ENCODE peak calls at places on chromosomes 12 and 14, in ten cellular contexts. One of them, this sample, is unnamed.

GRCh38 chr12:75705749-75706719 is 194.6 kb upstream of the KRR1 start:
- DNase-seq in activated CD8-positive, alpha-beta memory T cell treated with anti-CD3 and anti-CD28 coated beads for 24 hours: no peak
- DNase-seq in NCI-H774: no peak
- DNase-seq in K562: peak
- DNase-seq in breast epithelium: no peak
- DNase-seq in A549: no peak
- DNase-seq in GDM1: no peak
- DNase-seq in pancreas: no peak
- DNase-seq in SJSA1: peak
- DNase-seq in iPS DF 19.7: no peak
- DNase-seq in this sample: no peak

GRCh38 chr12:62631531-62632520 is 165.2 kb downstream of the MON2 start:
- DNase-seq in activated CD8-positive, alpha-beta memory T cell treated with anti-CD3 and anti-CD28 coated beads for 24 hours: peak
- DNase-seq in NCI-H774: peak
- DNase-seq in K562: no peak
- DNase-seq in breast epithelium: peak
- DNase-seq in A549: peak
- DNase-seq in GDM1: no peak
- DNase-seq in pancreas: peak
- DNase-seq in SJSA1: peak
- DNase-seq in iPS DF 19.7: no peak
- DNase-seq in this sample: peak

GRCh38 chr14:24595046-24595808 is 14.3 kb downstream of the GZMH start:
- DNase-seq in activated CD8-positive, alpha-beta memory T cell treated with anti-CD3 and anti-CD28 coated beads for 24 hours: no peak
- DNase-seq in NCI-H774: no peak
- DNase-seq in K562: no peak
- DNase-seq in breast epithelium: no peak
- DNase-seq in A549: no peak
- DNase-seq in GDM1: no peak
- DNase-seq in pancreas: no peak
- DNase-seq in SJSA1: no peak
- DNase-seq in iPS DF 19.7: no peak
- DNase-seq in this sample: no peak

GRCh38 chr12:1918081-1918874 is at the start of gene CACNA2D4:
- DNase-seq in activated CD8-positive, alpha-beta memory T cell treated with anti-CD3 and anti-CD28 coated beads for 24 hours: peak
- DNase-seq in NCI-H774: no peak
- DNase-seq in K562: no peak
- DNase-seq in breast epithelium: no peak
- DNase-seq in A549: no peak
- DNase-seq in GDM1: no peak
- DNase-seq in pancreas: peak
- DNase-seq in SJSA1: no peak
- DNase-seq in iPS DF 19.7: no peak
- DNase-seq in this sample: no peak

GRCh38 chr12:85036241-85036707 is at the start of the genes LRRIQ1 and TSPAN19:
- DNase-seq in activated CD8-positive, alpha-beta memory T cell treated with anti-CD3 and anti-CD28 coated beads for 24 hours: peak
- DNase-seq in NCI-H774: peak
- DNase-seq in K562: peak
- DNase-seq in breast epithelium: peak
- DNase-seq in A549: peak
- DNase-seq in GDM1: no peak
- DNase-seq in pancreas: peak
- DNase-seq in SJSA1: peak
- DNase-seq in iPS DF 19.7: peak
- DNase-seq in this sample: peak

GRCh38 chr14:46306267-46306666 is 345.3 kb downstream of the RPL10L start:
- DNase-seq in activated CD8-positive, alpha-beta memory T cell treated with anti-CD3 and anti-CD28 coated beads for 24 hours: no peak
- DNase-seq in NCI-H774: no peak
- DNase-seq in K562: no peak
- DNase-seq in breast epithelium: no peak
- DNase-seq in A549: no peak
- DNase-seq in GDM1: no peak
- DNase-seq in pancreas: no peak
- DNase-seq in SJSA1: no peak
- DNase-seq in iPS DF 19.7: no peak
- DNase-seq in this sample: no peak

GRCh38 chr14:77615231-77616132 is 955 bp downstream of the SPTLC2 start:
- DNase-seq in activated CD8-positive, alpha-beta memory T cell treated with anti-CD3 and anti-CD28 coated beads for 24 hours: peak
- DNase-seq in NCI-H774: no peak
- DNase-seq in K562: no peak
- DNase-seq in breast epithelium: no peak
- DNase-seq in A549: no peak
- DNase-seq in GDM1: no peak
- DNase-seq in pancreas: no peak
- DNase-seq in SJSA1: no peak
- DNase-seq in iPS DF 19.7: no peak
- DNase-seq in this sample: no peak

GRCh38 chr12:114933428-114934160 is 249.6 kb upstream of the TBX3 start:
- DNase-seq in activated CD8-positive, alpha-beta memory T cell treated with anti-CD3 and anti-CD28 coated beads for 24 hours: no peak
- DNase-seq in NCI-H774: no peak
- DNase-seq in K562: no peak
- DNase-seq in breast epithelium: no peak
- DNase-seq in A549: peak
- DNase-seq in GDM1: no peak
- DNase-seq in pancreas: no peak
- DNase-seq in SJSA1: peak
- DNase-seq in iPS DF 19.7: no peak
- DNase-seq in this sample: no peak

GRCh38 chr14:58639842-58640484 is 2.2 kb downstream of the DACT1 start:
- DNase-seq in activated CD8-positive, alpha-beta memory T cell treated with anti-CD3 and anti-CD28 coated beads for 24 hours: no peak
- DNase-seq in NCI-H774: no peak
- DNase-seq in K562: no peak
- DNase-seq in breast epithelium: no peak
- DNase-seq in A549: peak
- DNase-seq in GDM1: peak
- DNase-seq in pancreas: peak
- DNase-seq in SJSA1: no peak
- DNase-seq in iPS DF 19.7: no peak
- DNase-seq in this sample: no peak

GRCh38 chr14:100306256-100306505 is at the start of gene SLC25A29:
- DNase-seq in activated CD8-positive, alpha-beta memory T cell treated with anti-CD3 and anti-CD28 coated beads for 24 hours: no peak
- DNase-seq in NCI-H774: no peak
- DNase-seq in K562: no peak
- DNase-seq in breast epithelium: no peak
- DNase-seq in A549: no peak
- DNase-seq in GDM1: no peak
- DNase-seq in pancreas: no peak
- DNase-seq in SJSA1: no peak
- DNase-seq in iPS DF 19.7: no peak
- DNase-seq in this sample: no peak

GRCh38 chr14:90624732-90625444 is 191.3 kb downstream of the TTC7B start:
- DNase-seq in activated CD8-positive, alpha-beta memory T cell treated with anti-CD3 and anti-CD28 coated beads for 24 hours: no peak
- DNase-seq in NCI-H774: no peak
- DNase-seq in K562: no peak
- DNase-seq in breast epithelium: no peak
- DNase-seq in A549: no peak
- DNase-seq in GDM1: no peak
- DNase-seq in pancreas: no peak
- DNase-seq in SJSA1: no peak
- DNase-seq in iPS DF 19.7: no peak
- DNase-seq in this sample: no peak

GRCh38 chr12:92502417-92503028 is 200.3 kb upstream of the PLEKHG7 start:
- DNase-seq in activated CD8-positive, alpha-beta memory T cell treated with anti-CD3 and anti-CD28 coated beads for 24 hours: no peak
- DNase-seq in NCI-H774: no peak
- DNase-seq in K562: no peak
- DNase-seq in breast epithelium: no peak
- DNase-seq in A549: no peak
- DNase-seq in GDM1: no peak
- DNase-seq in pancreas: peak
- DNase-seq in SJSA1: no peak
- DNase-seq in iPS DF 19.7: no peak
- DNase-seq in this sample: no peak